ENCODE peak calls at places on chromosomes 16 and 17, in ten cellular contexts. One of them, this sample, is unnamed.

GRCh38 chr17:29590979-29591736 is 1.7 kb upstream of the GIT1 start:
- DNase-seq in left lung: no peak
- DNase-seq in fibroblast of lung: peak; percentile 63
- DNase-seq in neural crest cell: peak; percentile 50
- DNase-seq in adrenal gland: peak; percentile 63
- DNase-seq in heart left ventricle: no peak
- DNase-seq in A549: peak; percentile 92
- DNase-seq in tibial artery: no peak
- DNase-seq in tibial nerve: peak; percentile 52
- DNase-seq in lower leg skin: peak; percentile 46
- DNase-seq in this sample: peak; percentile 63

GRCh38 chr16:54275956-54276355 is 10.6 kb downstream of the IRX3 start:
- DNase-seq in lower leg skin: no peak
- DNase-seq in tibial nerve: no peak
- DNase-seq in adrenal gland: no peak
- DNase-seq in fibroblast of lung: no peak
- DNase-seq in neural crest cell: no peak
- DNase-seq in heart left ventricle: no peak
- DNase-seq in tibial artery: peak; percentile 31
- DNase-seq in A549: no peak
- DNase-seq in left lung: no peak
- DNase-seq in this sample: no peak

GRCh38 chr16:69328854-69329316 is 1.5 kb downstream of the PDF start:
- DNase-seq in tibial artery: no peak
- DNase-seq in lower leg skin: no peak
- DNase-seq in neural crest cell: no peak
- DNase-seq in left lung: no peak
- DNase-seq in adrenal gland: no peak
- DNase-seq in fibroblast of lung: peak; percentile 44
- DNase-seq in A549: no peak
- DNase-seq in tibial nerve: no peak
- DNase-seq in heart left ventricle: no peak
- DNase-seq in this sample: no peak

GRCh38 chr16:3607161-3607560 is 4.2 kb downstream of the SLX4 start:
- DNase-seq in fibroblast of lung: no peak
- DNase-seq in left lung: no peak
- DNase-seq in tibial nerve: no peak
- DNase-seq in A549: no peak
- DNase-seq in adrenal gland: no peak
- DNase-seq in heart left ventricle: no peak
- DNase-seq in lower leg skin: no peak
- DNase-seq in tibial artery: no peak
- DNase-seq in neural crest cell: no peak
- DNase-seq in this sample: no peak

GRCh38 chr17:75524269-75524970 is 1.1 kb upstream of the LLGL2 start:
- DNase-seq in fibroblast of lung: no peak
- DNase-seq in A549: no peak
- DNase-seq in adrenal gland: no peak
- DNase-seq in heart left ventricle: no peak
- DNase-seq in lower leg skin: no peak
- DNase-seq in left lung: no peak
- DNase-seq in tibial artery: no peak
- DNase-seq in neural crest cell: no peak
- DNase-seq in tibial nerve: no peak
- DNase-seq in this sample: no peak

GRCh38 chr16:75471723-75472634 is 7.5 kb upstream of the TMEM170A start:
- DNase-seq in left lung: no peak
- DNase-seq in adrenal gland: peak; percentile 60
- DNase-seq in tibial nerve: peak; percentile 67
- DNase-seq in fibroblast of lung: peak; percentile 71
- DNase-seq in A549: peak; percentile 62
- DNase-seq in tibial artery: peak; percentile 73
- DNase-seq in neural crest cell: peak; percentile 38
- DNase-seq in heart left ventricle: peak; percentile 56
- DNase-seq in lower leg skin: peak; percentile 56
- DNase-seq in this sample: peak; percentile 84

GRCh38 chr17:1491406-1492248 is 859 bp downstream of the MYO1C start:
- DNase-seq in left lung: peak; percentile 63
- DNase-seq in tibial nerve: no peak
- DNase-seq in heart left ventricle: peak; percentile 82
- DNase-seq in tibial artery: peak; percentile 86
- DNase-seq in A549: no peak
- DNase-seq in lower leg skin: no peak
- DNase-seq in neural crest cell: peak; percentile 26
- DNase-seq in fibroblast of lung: peak; percentile 38
- DNase-seq in adrenal gland: peak; percentile 47
- DNase-seq in this sample: peak; percentile 97

GRCh38 chr17:45170976-45171337 is 9.3 kb downstream of the HEXIM2 start:
- DNase-seq in adrenal gland: peak; percentile 94
- DNase-seq in tibial nerve: peak; percentile 68
- DNase-seq in heart left ventricle: peak; percentile 67
- DNase-seq in lower leg skin: peak; percentile 81
- DNase-seq in neural crest cell: no peak
- DNase-seq in left lung: peak; percentile 73
- DNase-seq in tibial artery: peak; percentile 91
- DNase-seq in fibroblast of lung: peak; percentile 86
- DNase-seq in A549: peak; percentile 93
- DNase-seq in this sample: no peak

GRCh38 chr16:20319406-20319805 is 7.9 kb downstream of the GP2 start:
- DNase-seq in lower leg skin: no peak
- DNase-seq in tibial artery: no peak
- DNase-seq in heart left ventricle: no peak
- DNase-seq in adrenal gland: no peak
- DNase-seq in A549: no peak
- DNase-seq in neural crest cell: no peak
- DNase-seq in left lung: no peak
- DNase-seq in tibial nerve: no peak
- DNase-seq in fibroblast of lung: no peak
- DNase-seq in this sample: no peak

GRCh38 chr17:4176803-4177472 is 33.9 kb downstream of the CYB5D2 start:
- DNase-seq in neural crest cell: no peak
- DNase-seq in A549: no peak
- DNase-seq in heart left ventricle: no peak
- DNase-seq in left lung: no peak
- DNase-seq in tibial artery: no peak
- DNase-seq in adrenal gland: no peak
- DNase-seq in fibroblast of lung: no peak
- DNase-seq in tibial nerve: no peak
- DNase-seq in lower leg skin: no peak
- DNase-seq in this sample: no peak

GRCh38 chr16:71594000-71594646 is 17.2 kb upstream of the TAT start:
- DNase-seq in tibial nerve: no peak
- DNase-seq in adrenal gland: no peak
- DNase-seq in lower leg skin: no peak
- DNase-seq in neural crest cell: no peak
- DNase-seq in fibroblast of lung: no peak
- DNase-seq in A549: no peak
- DNase-seq in tibial artery: no peak
- DNase-seq in left lung: no peak
- DNase-seq in heart left ventricle: no peak
- DNase-seq in this sample: no peak

GRCh38 chr17:44293509-44294226 is 14.7 kb upstream of the RUNDC3A start:
- DNase-seq in lower leg skin: no peak
- DNase-seq in heart left ventricle: no peak
- DNase-seq in A549: no peak
- DNase-seq in fibroblast of lung: no peak
- DNase-seq in left lung: no peak
- DNase-seq in tibial artery: no peak
- DNase-seq in adrenal gland: no peak
- DNase-seq in tibial nerve: no peak
- DNase-seq in neural crest cell: no peak
- DNase-seq in this sample: no peak

GRCh38 chr16:31265329-31266245 is 5.8 kb downstream of the ITGAM start:
- DNase-seq in A549: peak; percentile 85
- DNase-seq in adrenal gland: peak; percentile 34
- DNase-seq in fibroblast of lung: no peak
- DNase-seq in tibial nerve: no peak
- DNase-seq in lower leg skin: no peak
- DNase-seq in neural crest cell: no peak
- DNase-seq in tibial artery: no peak
- DNase-seq in left lung: peak; percentile 47
- DNase-seq in heart left ventricle: no peak
- DNase-seq in this sample: peak; percentile 83
- TF ChIP-seq CTCF in A549: no peak
- TF ChIP-seq CTCF in adrenal gland: no peak
- TF ChIP-seq CTCF in fibroblast of lung: no peak
- TF ChIP-seq CTCF in tibial nerve: no peak
- TF ChIP-seq CTCF in lower leg skin: no peak
- TF ChIP-seq CTCF in neural crest cell: no peak
- TF ChIP-seq CTCF in tibial artery: no peak
- TF ChIP-seq CTCF in left lung: no peak
- TF ChIP-seq CTCF in heart left ventricle: no peak
- TF ChIP-seq CTCF in this sample: no peak

GRCh38 chr16:65415460-65415859 is 293.6 kb upstream of the CDH11 start:
- DNase-seq in neural crest cell: no peak
- DNase-seq in A549: no peak
- DNase-seq in lower leg skin: no peak
- DNase-seq in fibroblast of lung: no peak
- DNase-seq in adrenal gland: no peak
- DNase-seq in tibial artery: no peak
- DNase-seq in left lung: no peak
- DNase-seq in tibial nerve: no peak
- DNase-seq in heart left ventricle: no peak
- DNase-seq in this sample: no peak

GRCh38 chr16:65409505-65409904 is 287.6 kb upstream of the CDH11 start:
- DNase-seq in A549: no peak
- DNase-seq in adrenal gland: no peak
- DNase-seq in neural crest cell: no peak
- DNase-seq in left lung: no peak
- DNase-seq in tibial artery: no peak
- DNase-seq in tibial nerve: no peak
- DNase-seq in fibroblast of lung: no peak
- DNase-seq in heart left ventricle: no peak
- DNase-seq in lower leg skin: no peak
- DNase-seq in this sample: no peak

GRCh38 chr16:65414284-65414984 is 292.6 kb upstream of the CDH11 start:
- DNase-seq in tibial nerve: no peak
- DNase-seq in neural crest cell: no peak
- DNase-seq in lower leg skin: no peak
- DNase-seq in tibial artery: no peak
- DNase-seq in fibroblast of lung: peak; percentile 81
- DNase-seq in A549: no peak
- DNase-seq in adrenal gland: peak; percentile 76
- DNase-seq in left lung: no peak
- DNase-seq in heart left ventricle: no peak
- DNase-seq in this sample: no peak

GRCh38 chr16:65410801-65411200 is 288.9 kb upstream of the CDH11 start:
- DNase-seq in tibial nerve: no peak
- DNase-seq in lower leg skin: no peak
- DNase-seq in neural crest cell: no peak
- DNase-seq in heart left ventricle: no peak
- DNase-seq in adrenal gland: no peak
- DNase-seq in A549: no peak
- DNase-seq in fibroblast of lung: peak; percentile 26
- DNase-seq in tibial artery: no peak
- DNase-seq in left lung: no peak
- DNase-seq in this sample: no peak

DNA sequence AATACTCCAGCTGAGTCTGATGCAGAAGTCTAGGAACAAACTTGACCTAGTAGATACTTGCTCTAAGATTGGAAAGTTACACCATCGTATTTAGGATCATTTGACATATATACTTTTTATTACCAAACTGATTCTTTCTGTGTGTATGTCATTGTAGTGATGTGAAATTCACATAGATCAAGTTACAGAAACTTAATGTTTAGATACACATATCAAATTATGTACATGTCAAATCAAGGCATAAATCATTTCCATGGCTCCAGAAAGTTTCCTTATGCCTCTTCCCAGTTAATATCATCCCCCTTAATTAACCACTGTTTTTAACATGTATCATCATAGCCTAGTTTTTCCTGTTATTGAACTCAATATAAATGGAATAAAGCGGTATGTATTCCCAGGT is 292.0 kb upstream of the CDH11 start:
- DNase-seq in tibial nerve: no peak
- DNase-seq in adrenal gland: no peak
- DNase-seq in lower leg skin: no peak
- DNase-seq in left lung: no peak
- DNase-seq in tibial artery: no peak
- DNase-seq in fibroblast of lung: peak; percentile 34
- DNase-seq in neural crest cell: no peak
- DNase-seq in A549: no peak
- DNase-seq in heart left ventricle: no peak
- DNase-seq in this sample: no peak
- TF ChIP-seq CTCF in tibial nerve: no peak
- TF ChIP-seq CTCF in adrenal gland: no peak
- TF ChIP-seq CTCF in lower leg skin: no peak
- TF ChIP-seq CTCF in left lung: no peak
- TF ChIP-seq CTCF in tibial artery: no peak
- TF ChIP-seq CTCF in fibroblast of lung: no peak
- TF ChIP-seq CTCF in neural crest cell: no peak
- TF ChIP-seq CTCF in A549: no peak
- TF ChIP-seq CTCF in heart left ventricle: no peak
- TF ChIP-seq CTCF in this sample: no peak

DNA sequence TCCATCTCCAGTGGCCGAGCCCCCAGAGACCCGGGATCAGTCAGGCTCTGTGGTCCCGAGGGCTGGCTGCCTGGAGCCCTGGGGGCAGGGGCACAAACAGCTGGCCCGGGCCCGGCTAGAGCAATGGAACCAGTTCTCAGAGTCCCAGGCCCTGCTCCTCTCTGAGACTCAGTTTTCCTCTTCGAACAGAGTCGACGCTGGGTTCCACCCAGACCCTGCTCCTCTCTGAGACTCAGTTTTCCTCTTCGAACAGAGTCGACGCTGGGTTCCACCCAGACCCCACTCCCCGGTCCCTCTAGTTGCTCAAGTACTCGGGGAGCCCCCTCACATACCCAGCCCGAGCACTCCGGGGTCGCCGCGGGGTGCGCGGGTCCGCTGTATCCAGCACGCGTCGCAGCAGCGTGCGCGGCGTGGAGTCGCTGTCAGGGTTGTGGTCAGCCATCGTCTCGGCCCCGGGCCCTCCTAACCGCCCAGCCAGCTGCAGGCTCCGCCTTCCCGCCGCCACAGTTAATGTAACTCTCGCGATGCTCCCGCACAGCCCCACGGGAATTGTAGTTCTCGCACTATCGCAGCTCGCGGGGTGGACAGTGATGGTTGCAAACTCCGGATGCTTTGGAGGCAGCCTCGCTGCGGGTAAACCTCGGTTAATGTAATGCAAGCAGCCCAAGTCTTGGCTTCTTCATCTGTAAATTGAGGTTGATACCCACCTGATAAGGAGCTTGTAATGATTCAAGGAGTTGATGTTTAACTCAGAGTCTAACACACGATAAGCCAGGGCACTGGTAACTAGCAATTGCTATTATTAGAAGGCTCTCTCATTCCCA is 8.5 kb upstream of the THAP11 start:
- DNase-seq in left lung: peak; percentile 93
- DNase-seq in heart left ventricle: peak; percentile 94
- DNase-seq in adrenal gland: peak; percentile 93
- DNase-seq in fibroblast of lung: peak; percentile 87
- DNase-seq in A549: peak; percentile 86
- DNase-seq in tibial artery: peak; percentile 97
- DNase-seq in tibial nerve: peak; percentile 96
- DNase-seq in neural crest cell: peak; percentile 94
- DNase-seq in lower leg skin: peak; percentile 91
- DNase-seq in this sample: peak; percentile 96
- TF ChIP-seq CTCF in left lung: no peak
- TF ChIP-seq CTCF in heart left ventricle: no peak
- TF ChIP-seq CTCF in adrenal gland: no peak
- TF ChIP-seq CTCF in fibroblast of lung: no peak
- TF ChIP-seq CTCF in A549: no peak
- TF ChIP-seq CTCF in tibial artery: no peak
- TF ChIP-seq CTCF in tibial nerve: no peak
- TF ChIP-seq CTCF in neural crest cell: no peak
- TF ChIP-seq CTCF in lower leg skin: no peak
- TF ChIP-seq CTCF in this sample: no peak

GRCh38 chr16:78227855-78228254 is 128.4 kb downstream of the WWOX start:
- DNase-seq in adrenal gland: no peak
- DNase-seq in neural crest cell: no peak
- DNase-seq in fibroblast of lung: no peak
- DNase-seq in A549: no peak
- DNase-seq in heart left ventricle: no peak
- DNase-seq in tibial artery: no peak
- DNase-seq in tibial nerve: no peak
- DNase-seq in lower leg skin: no peak
- DNase-seq in left lung: no peak
- DNase-seq in this sample: no peak
- TF ChIP-seq CTCF in adrenal gland: no peak
- TF ChIP-seq CTCF in neural crest cell: peak; percentile 37
- TF ChIP-seq CTCF in fibroblast of lung: no peak
- TF ChIP-seq CTCF in A549: no peak
- TF ChIP-seq CTCF in heart left ventricle: peak; percentile 41
- TF ChIP-seq CTCF in tibial artery: no peak
- TF ChIP-seq CTCF in tibial nerve: no peak
- TF ChIP-seq CTCF in lower leg skin: no peak
- TF ChIP-seq CTCF in left lung: no peak
- TF ChIP-seq CTCF in this sample: no peak